ENCODE peak calls at places on chromosomes 12 and 14, in eight cellular contexts. One of them, this sample, is unnamed.

GRCh38 chr12:122841544-122842321 is 6.5 kb downstream of the HIP1R start:
- DNase-seq in transverse colon: no peak
- DNase-seq in K562: no peak
- DNase-seq in tibial nerve: no peak
- DNase-seq in suprapubic skin: peak; percentile 68
- DNase-seq in A549: no peak
- DNase-seq in ovary: no peak
- DNase-seq in HepG2: peak; percentile 66
- DNase-seq in this sample: peak; percentile 71

GRCh38 chr14:99129211-99129696 is 142.7 kb downstream of the BCL11B start:
- DNase-seq in suprapubic skin: no peak
- DNase-seq in K562: no peak
- DNase-seq in transverse colon: no peak
- DNase-seq in ovary: no peak
- DNase-seq in HepG2: no peak
- DNase-seq in A549: no peak
- DNase-seq in tibial nerve: no peak
- DNase-seq in this sample: peak; percentile 14

GRCh38 chr12:107554941-107555340 is 130.7 kb upstream of the PWP1 start:
- DNase-seq in K562: no peak
- DNase-seq in ovary: no peak
- DNase-seq in tibial nerve: no peak
- DNase-seq in HepG2: no peak
- DNase-seq in A549: no peak
- DNase-seq in transverse colon: no peak
- DNase-seq in suprapubic skin: no peak
- DNase-seq in this sample: no peak

GRCh38 chr14:37888234-37888633 is 292.8 kb downstream of the TTC6 start:
- DNase-seq in HepG2: no peak
- DNase-seq in ovary: no peak
- DNase-seq in tibial nerve: no peak
- DNase-seq in A549: no peak
- DNase-seq in suprapubic skin: no peak
- DNase-seq in K562: no peak
- DNase-seq in transverse colon: no peak
- DNase-seq in this sample: no peak

GRCh38 chr14:36048667-36049066 is 127.9 kb downstream of the PTCSC3 start:
- DNase-seq in HepG2: no peak
- DNase-seq in A549: no peak
- DNase-seq in tibial nerve: no peak
- DNase-seq in transverse colon: no peak
- DNase-seq in suprapubic skin: no peak
- DNase-seq in ovary: no peak
- DNase-seq in K562: no peak
- DNase-seq in this sample: no peak

GRCh38 chr14:99633913-99634312 is 11.0 kb upstream of the HHIPL1 start:
- DNase-seq in HepG2: no peak
- DNase-seq in transverse colon: no peak
- DNase-seq in K562: no peak
- DNase-seq in ovary: no peak
- DNase-seq in A549: no peak
- DNase-seq in suprapubic skin: no peak
- DNase-seq in tibial nerve: no peak
- DNase-seq in this sample: no peak

GRCh38 chr12:123633379-123634141 is at the start of the genes EIF2B1 and GTF2H3:
- DNase-seq in K562: peak; percentile 92
- DNase-seq in suprapubic skin: peak; percentile 97
- DNase-seq in ovary: peak; percentile 97
- DNase-seq in A549: peak; percentile 98
- DNase-seq in HepG2: peak; percentile 96
- DNase-seq in tibial nerve: peak; percentile 95
- DNase-seq in transverse colon: peak; percentile 97
- DNase-seq in this sample: peak; percentile 97

GRCh38 chr12:106328735-106329134 is 26.2 kb downstream of the TCP11L2 start:
- DNase-seq in A549: no peak
- DNase-seq in tibial nerve: no peak
- DNase-seq in ovary: no peak
- DNase-seq in HepG2: no peak
- DNase-seq in K562: no peak
- DNase-seq in suprapubic skin: no peak
- DNase-seq in transverse colon: no peak
- DNase-seq in this sample: no peak

GRCh38 chr12:94062194-94062593 is 86.2 kb upstream of the PLXNC1 start:
- DNase-seq in tibial nerve: no peak
- DNase-seq in suprapubic skin: no peak
- DNase-seq in transverse colon: no peak
- DNase-seq in A549: no peak
- DNase-seq in HepG2: no peak
- DNase-seq in ovary: no peak
- DNase-seq in K562: no peak
- DNase-seq in this sample: no peak

GRCh38 chr12:58819345-58819744 is 101.0 kb downstream of the LRIG3 start:
- DNase-seq in suprapubic skin: no peak
- DNase-seq in transverse colon: no peak
- DNase-seq in tibial nerve: no peak
- DNase-seq in K562: no peak
- DNase-seq in A549: no peak
- DNase-seq in ovary: no peak
- DNase-seq in HepG2: peak; percentile 32
- DNase-seq in this sample: no peak

GRCh38 chr12:7835116-7835515 is 37.6 kb downstream of the SLC2A14 start:
- DNase-seq in K562: no peak
- DNase-seq in ovary: no peak
- DNase-seq in suprapubic skin: no peak
- DNase-seq in A549: no peak
- DNase-seq in HepG2: no peak
- DNase-seq in transverse colon: no peak
- DNase-seq in tibial nerve: no peak
- DNase-seq in this sample: no peak

GRCh38 chr14:103126873-103127304 is 3.6 kb downstream of the TNFAIP2 start:
- DNase-seq in HepG2: peak; percentile 63
- DNase-seq in transverse colon: peak; percentile 71
- DNase-seq in suprapubic skin: no peak
- DNase-seq in K562: no peak
- DNase-seq in tibial nerve: no peak
- DNase-seq in ovary: peak; percentile 71
- DNase-seq in A549: no peak
- DNase-seq in this sample: peak; percentile 88

GRCh38 chr12:105954891-105955607 is 183.7 kb downstream of the NUAK1 start:
- DNase-seq in tibial nerve: no peak
- DNase-seq in suprapubic skin: no peak
- DNase-seq in K562: peak; percentile 16
- DNase-seq in transverse colon: no peak
- DNase-seq in HepG2: no peak
- DNase-seq in ovary: no peak
- DNase-seq in A549: no peak
- DNase-seq in this sample: no peak

GRCh38 chr14:95507701-95508103 is 8.7 kb downstream of the SYNE3 start:
- DNase-seq in A549: no peak
- DNase-seq in transverse colon: no peak
- DNase-seq in tibial nerve: no peak
- DNase-seq in suprapubic skin: peak; percentile 80
- DNase-seq in K562: no peak
- DNase-seq in HepG2: no peak
- DNase-seq in ovary: no peak
- DNase-seq in this sample: peak; percentile 51

GRCh38 chr12:128994869-128995268 is 141.6 kb downstream of the GLT1D1 start:
- DNase-seq in suprapubic skin: no peak
- DNase-seq in A549: no peak
- DNase-seq in K562: no peak
- DNase-seq in tibial nerve: no peak
- DNase-seq in ovary: no peak
- DNase-seq in transverse colon: no peak
- DNase-seq in HepG2: no peak
- DNase-seq in this sample: no peak

GRCh38 chr14:90828642-90829487 is 12.6 kb upstream of the TTC7B start:
- DNase-seq in HepG2: no peak
- DNase-seq in A549: no peak
- DNase-seq in ovary: no peak
- DNase-seq in K562: no peak
- DNase-seq in tibial nerve: no peak
- DNase-seq in suprapubic skin: no peak
- DNase-seq in transverse colon: peak; percentile 33
- DNase-seq in this sample: peak; percentile 31

GRCh38 chr12:47995976-47996375 is 8.3 kb downstream of the COL2A1 start:
- DNase-seq in transverse colon: no peak
- DNase-seq in ovary: peak; percentile 56
- DNase-seq in tibial nerve: no peak
- DNase-seq in HepG2: no peak
- DNase-seq in A549: no peak
- DNase-seq in K562: no peak
- DNase-seq in suprapubic skin: peak; percentile 21
- DNase-seq in this sample: peak; percentile 65

GRCh38 chr12:14723763-14724162 is 27.4 kb upstream of the GUCY2C start:
- DNase-seq in transverse colon: peak; percentile 59
- DNase-seq in ovary: no peak
- DNase-seq in HepG2: peak; percentile 54
- DNase-seq in tibial nerve: no peak
- DNase-seq in A549: peak; percentile 67
- DNase-seq in suprapubic skin: no peak
- DNase-seq in K562: peak; percentile 7
- DNase-seq in this sample: peak; percentile 65

GRCh38 chr12:113427882-113428281 is 5.7 kb downstream of the SDSL start:
- DNase-seq in ovary: no peak
- DNase-seq in suprapubic skin: no peak
- DNase-seq in K562: no peak
- DNase-seq in tibial nerve: no peak
- DNase-seq in transverse colon: no peak
- DNase-seq in A549: no peak
- DNase-seq in HepG2: no peak
- DNase-seq in this sample: no peak

GRCh38 chr12:75848961-75849360 is 182.6 kb downstream of the PHLDA1 start:
- DNase-seq in K562: no peak
- DNase-seq in A549: no peak
- DNase-seq in suprapubic skin: no peak
- DNase-seq in ovary: no peak
- DNase-seq in transverse colon: no peak
- DNase-seq in tibial nerve: no peak
- DNase-seq in HepG2: no peak
- DNase-seq in this sample: no peak

GRCh38 chr12:105256921-105257320 is 20.9 kb upstream of the APPL2 start:
- DNase-seq in transverse colon: no peak
- DNase-seq in HepG2: no peak
- DNase-seq in tibial nerve: no peak
- DNase-seq in K562: no peak
- DNase-seq in A549: no peak
- DNase-seq in ovary: no peak
- DNase-seq in suprapubic skin: no peak
- DNase-seq in this sample: no peak

GRCh38 chr12:2743478-2743877 is 51.3 kb upstream of the FKBP4 start:
- DNase-seq in tibial nerve: no peak
- DNase-seq in suprapubic skin: no peak
- DNase-seq in HepG2: no peak
- DNase-seq in K562: no peak
- DNase-seq in A549: no peak
- DNase-seq in transverse colon: no peak
- DNase-seq in ovary: no peak
- DNase-seq in this sample: no peak

GRCh38 chr12:54294914-54295566 is 5.8 kb downstream of the NFE2 start:
- DNase-seq in A549: no peak
- DNase-seq in ovary: no peak
- DNase-seq in suprapubic skin: no peak
- DNase-seq in tibial nerve: no peak
- DNase-seq in transverse colon: no peak
- DNase-seq in HepG2: no peak
- DNase-seq in K562: no peak
- DNase-seq in this sample: no peak

GRCh38 chr14:24887623-24888304 is 162.2 kb downstream of the STXBP6 start:
- DNase-seq in ovary: no peak
- DNase-seq in suprapubic skin: no peak
- DNase-seq in HepG2: no peak
- DNase-seq in transverse colon: no peak
- DNase-seq in A549: no peak
- DNase-seq in tibial nerve: no peak
- DNase-seq in K562: no peak
- DNase-seq in this sample: no peak

DNA sequence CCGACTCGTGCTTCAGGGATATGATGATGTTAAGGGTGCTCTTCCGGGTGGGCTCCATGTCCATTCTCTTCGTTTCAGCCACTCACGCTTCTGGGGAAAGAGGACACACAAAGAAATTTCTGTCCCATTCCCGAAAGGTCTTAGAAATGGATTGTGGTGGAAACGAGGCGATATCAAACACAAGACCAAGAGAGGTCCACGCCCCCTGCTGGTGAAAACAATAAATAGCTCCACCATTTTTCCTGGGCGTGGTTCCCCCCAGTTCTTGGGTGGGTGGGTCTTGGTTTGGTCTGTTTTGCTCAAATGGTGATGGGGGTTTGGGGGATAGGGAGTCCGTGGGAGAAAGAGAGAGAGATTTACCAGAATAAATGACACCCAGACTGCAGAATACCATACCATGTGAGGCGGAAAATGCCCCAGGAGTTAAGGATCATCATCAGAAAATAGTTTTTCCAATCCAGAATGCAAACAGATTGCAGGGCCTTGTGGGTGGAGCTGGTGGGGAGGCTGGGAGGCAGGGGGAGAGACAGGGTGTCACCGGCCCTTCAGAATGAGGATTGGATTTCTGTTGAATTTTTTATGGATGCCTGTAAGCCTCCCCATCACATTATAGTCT is 55.6 kb downstream of the SRRM4 start:
- DNase-seq in ovary: no peak
- DNase-seq in A549: peak; percentile 33
- DNase-seq in HepG2: peak; percentile 16
- DNase-seq in tibial nerve: peak; percentile 10
- DNase-seq in suprapubic skin: no peak
- DNase-seq in K562: peak; percentile 73
- DNase-seq in transverse colon: peak; percentile 8
- DNase-seq in this sample: peak; percentile 31
- TF ChIP-seq EP300 in ovary: no peak
- TF ChIP-seq EP300 in A549: no peak
- TF ChIP-seq EP300 in HepG2: no peak
- TF ChIP-seq EP300 in tibial nerve: no peak
- TF ChIP-seq EP300 in suprapubic skin: no peak
- TF ChIP-seq EP300 in K562: no peak
- TF ChIP-seq EP300 in transverse colon: no peak
- TF ChIP-seq EP300 in this sample: no peak

GRCh38 chr12:116880817-116881324 is 370 bp downstream of the HRK start:
- DNase-seq in HepG2: peak; percentile 27
- DNase-seq in K562: peak; percentile 69
- DNase-seq in A549: peak; percentile 76
- DNase-seq in tibial nerve: no peak
- DNase-seq in transverse colon: peak; percentile 24
- DNase-seq in ovary: peak; percentile 27
- DNase-seq in suprapubic skin: no peak
- DNase-seq in this sample: peak; percentile 49
- H3K4me1 ChIP-seq in HepG2: peaks cover 30% of the 10 kb centered on the region
- H3K4me1 ChIP-seq in K562: no peaks in the 10 kb centered on the region
- H3K4me1 ChIP-seq in A549: peaks cover 24% of the 10 kb centered on the region
- H3K4me1 ChIP-seq in tibial nerve: peaks cover 20% of the 10 kb centered on the region
- H3K4me1 ChIP-seq in transverse colon: peaks cover 10% of the 10 kb centered on the region
- H3K4me1 ChIP-seq in ovary: peaks cover 1% of the 10 kb centered on the region
- H3K4me1 ChIP-seq in suprapubic skin: peaks cover 35% of the 10 kb centered on the region
- H3K4me1 ChIP-seq in this sample: peaks cover 39% of the 10 kb centered on the region

GRCh38 chr12:65278576-65279386 is at the start of gene MSRB3:
- DNase-seq in A549: peak; percentile 75
- DNase-seq in ovary: peak; percentile 83
- DNase-seq in suprapubic skin: peak; percentile 75
- DNase-seq in tibial nerve: peak; percentile 56
- DNase-seq in K562: peak; percentile 14
- DNase-seq in transverse colon: peak; percentile 53
- DNase-seq in HepG2: peak; percentile 44
- DNase-seq in this sample: peak; percentile 43
- TF ChIP-seq EP300 in A549: no peak
- TF ChIP-seq EP300 in ovary: no peak
- TF ChIP-seq EP300 in suprapubic skin: no peak
- TF ChIP-seq EP300 in tibial nerve: peak; percentile 76
- TF ChIP-seq EP300 in K562: no peak
- TF ChIP-seq EP300 in transverse colon: no peak
- TF ChIP-seq EP300 in HepG2: no peak
- TF ChIP-seq EP300 in this sample: no peak

GRCh38 chr14:71554323-71554722 is 377.9 kb upstream of the RGS6 start:
- DNase-seq in ovary: no peak
- DNase-seq in transverse colon: no peak
- DNase-seq in HepG2: no peak
- DNase-seq in suprapubic skin: no peak
- DNase-seq in A549: no peak
- DNase-seq in K562: no peak
- DNase-seq in tibial nerve: no peak
- DNase-seq in this sample: no peak
- H3K4me1 ChIP-seq in ovary: no peaks in the 10 kb centered on the region
- H3K4me1 ChIP-seq in transverse colon: peaks cover 13% of the 10 kb centered on the region
- H3K4me1 ChIP-seq in HepG2: peaks cover 47% of the 10 kb centered on the region
- H3K4me1 ChIP-seq in suprapubic skin: no peaks in the 10 kb centered on the region
- H3K4me1 ChIP-seq in A549: no peaks in the 10 kb centered on the region
- H3K4me1 ChIP-seq in K562: peaks cover 12% of the 10 kb centered on the region
- H3K4me1 ChIP-seq in tibial nerve: no peaks in the 10 kb centered on the region
- H3K4me1 ChIP-seq in this sample: no peaks in the 10 kb centered on the region